ENCODE peak calls at places on chromosomes 13 and 19, in five cellular contexts. F, B, M, Z and E are unnamed samples.

GRCh38 chr19:12858041-12858928 is 20.0 kb downstream of the MAST1 start:
- DNase-seq in F (no peak), B (no peak), M (no peak), Z (no peak), E (no peak)

GRCh38 chr19:522726-523125 is 8.8 kb upstream of the CDC34 start:
- DNase-seq in F (no peak), B (no peak), M (no peak), Z (no peak), E (no peak)

GRCh38 chr19:18322318-18322758 is 538 bp downstream of the LSM4 start:
- DNase-seq in F (no peak), B (no peak), M (no peak), Z (no peak), E (no peak)

GRCh38 chr13:20716951-20717350 is 13.5 kb downstream of the IL17D start:
- DNase-seq in F (no peak), B (no peak), M (no peak), Z (no peak), E (no peak)

GRCh38 chr13:22801402-22802003 is 379.3 kb upstream of the SGCG start:
- DNase-seq in F (no peak), B (no peak), M (no peak), Z (no peak), E (no peak)

GRCh38 chr13:113666951-113667701 is at the start of gene GRK1:
- DNase-seq in F (peak; percentile 36), B (no peak), M (no peak), Z (no peak), E (peak; percentile 69)

GRCh38 chr19:30314056-30314804 is 58.0 kb upstream of the ZNF536 start:
- DNase-seq in F (no peak), B (no peak), M (no peak), Z (no peak), E (no peak)

GRCh38 chr19:10912619-10913018 is 15.8 kb downstream of the YIPF2 start:
- DNase-seq in F (no peak), B (no peak), M (no peak), Z (no peak), E (no peak)

GRCh38 chr19:48836089-48837017 is at the start of gene HSD17B14:
- DNase-seq in F (peak; percentile 47), B (no peak), M (no peak), Z (no peak), E (no peak)

GRCh38 chr13:100392709-100393630 is 195.6 kb downstream of the GGACT start:
- DNase-seq in F (no peak), B (no peak), M (peak; percentile 17), Z (peak; percentile 67), E (no peak)